ENCODE peak calls at places on chromosome 3, in six cellular contexts. A, K, G, E, C and X are unnamed samples.

GRCh38 chr3:125045965-125046364 is 9.8 kb downstream of the HEG1 start:
- DNase-seq in E (no peak), G (no peak), C (no peak), K (no peak), A (no peak), X (no peak)

GRCh38 chr3:11288786-11289637 is 16.8 kb downstream of the ATG7 start:
- DNase-seq in C (peak; percentile 90), E (no peak), A (no peak), K (no peak), G (no peak), X (no peak)

GRCh38 chr3:134527037-134527436 is 41.2 kb downstream of the CEP63 start:
- DNase-seq in G (no peak), A (no peak), E (no peak), K (no peak), C (no peak), X (no peak)

GRCh38 chr3:52891164-52891563 is 6.2 kb downstream of the STIMATE start:
- DNase-seq in G (peak; percentile 74), K (no peak), C (no peak), A (no peak), E (no peak), X (peak; percentile 31)

GRCh38 chr3:134471521-134472193 is 14.1 kb downstream of the ANAPC13 start:
- DNase-seq in K (no peak), G (no peak), A (no peak), E (no peak), C (no peak), X (no peak)

GRCh38 chr3:161821591-161821990 is 325.0 kb downstream of the OTOL1 start:
- DNase-seq in E (no peak), K (peak; percentile 24), C (no peak), A (no peak), G (no peak), X (no peak)

GRCh38 chr3:25653322-25653721 is 11.4 kb downstream of the TOP2B start:
- DNase-seq in C (no peak), G (no peak), A (no peak), K (no peak), E (no peak), X (no peak)

GRCh38 chr3:140421884-140422283 is 256.0 kb upstream of the TRIM42 start:
- DNase-seq in K (no peak), C (no peak), G (no peak), A (no peak), E (no peak), X (no peak)

GRCh38 chr3:163622384-163622783 is 1455.9 kb downstream of the SI start:
- DNase-seq in G (no peak), C (no peak), A (no peak), K (peak; percentile 5), E (no peak), X (no peak)

GRCh38 chr3:33186524-33187367 is 31.9 kb downstream of the SUSD5 start:
- DNase-seq in C (no peak), E (no peak), G (no peak), K (no peak), A (no peak), X (no peak)

GRCh38 chr3:129942296-129942695 is 32.2 kb upstream of the TRH start:
- DNase-seq in A (peak; percentile 78), K (no peak), G (peak; percentile 72), C (peak; percentile 39), E (no peak), X (no peak)